ENCODE peak calls at places on chromosome 17, in seven cellular contexts. C is iris pigment epithelial cell; G is nephron progenitor cell; J is occipital lobe; Q is stimulated activated naive CD8-positive, alpha-beta T cell treated with anti-CD3 and anti-CD28 coated beads, Interleukin-15, amount 100 ng/mL, for 72 hours; V is T-helper 1 cell; F is lung. B is an unnamed sample.

GRCh38 chr17:5552841-5553240 is 31.5 kb downstream of the NLRP1 start:
- DNase-seq in Q (no peak), G (no peak), F (no peak), V (no peak), C (no peak), J (no peak), B (no peak)

GRCh38 chr17:80862341-80862969 is 129.2 kb upstream of the CHMP6 start:
- DNase-seq in F (no peak), V (no peak), Q (no peak), G (no peak), C (no peak), J (no peak), B (no peak)

GRCh38 chr17:43858201-43858600 is 11.2 kb downstream of the CD300LG start:
- DNase-seq in C (no peak), F (no peak), J (no peak), Q (no peak), V (no peak), G (no peak), B (peak)

GRCh38 chr17:67629963-67630320 is 87.8 kb upstream of the NOL11 start:
- DNase-seq in V (no peak), F (no peak), C (peak), J (no peak), G (no peak), Q (no peak), B (no peak)

GRCh38 chr17:48335168-48335567 is 94.8 kb downstream of the SKAP1 start:
- DNase-seq in V (no peak), F (no peak), J (no peak), C (no peak), G (no peak), Q (no peak), B (no peak)

GRCh38 chr17:13306310-13306962 is 288.6 kb upstream of the ELAC2 start:
- DNase-seq in V (no peak), J (no peak), F (no peak), C (peak), G (peak), Q (peak), B (peak)

GRCh38 chr17:55496094-55496881 is 15.0 kb downstream of the SMIM36 start:
- DNase-seq in C (peak), Q (no peak), G (no peak), V (no peak), F (no peak), J (no peak), B (peak)

GRCh38 chr17:80008383-80008840 is 27.3 kb downstream of the TBC1D16 start:
- DNase-seq in J (peak), Q (peak), F (peak), V (peak), G (peak), C (peak), B (peak)

GRCh38 chr17:77527836-77528505 is 387.2 kb downstream of the SEC14L1 start:
- DNase-seq in G (no peak), V (no peak), F (no peak), C (no peak), Q (no peak), J (no peak), B (no peak)

GRCh38 chr17:75723201-75723930 is 2.1 kb downstream of the ITGB4 start:
- DNase-seq in V (no peak), G (no peak), F (no peak), C (no peak), Q (no peak), J (no peak), B (peak)

GRCh38 chr17:58786586-58787295 is 31.1 kb downstream of the PPM1E start:
- DNase-seq in C (peak), J (no peak), F (no peak), G (no peak), Q (no peak), V (no peak), B (no peak)

GRCh38 chr17:12667299-12667958 is 1.7 kb downstream of the MYOCD start:
- DNase-seq in Q (no peak), C (peak), F (no peak), J (no peak), G (peak), V (no peak), B (peak)

GRCh38 chr17:16814439-16814838 is 124.4 kb downstream of the CCDC144A start:
- DNase-seq in Q (no peak), G (no peak), F (no peak), J (no peak), C (no peak), V (no peak), B (no peak)

GRCh38 chr17:63113167-63113566 is 147.1 kb downstream of the TANC2 start:
- DNase-seq in C (no peak), V (no peak), F (no peak), Q (no peak), G (no peak), J (no peak), B (no peak)

GRCh38 chr17:79070266-79070880 is 4.3 kb upstream of the ENGASE start:
- DNase-seq in Q (no peak), C (no peak), J (no peak), V (no peak), F (no peak), G (no peak), B (no peak)

GRCh38 chr17:51461578-51462004 is 201.2 kb downstream of the UTP18 start:
- DNase-seq in G (peak), V (peak), J (peak), C (peak), F (peak), Q (peak), B (peak)

GRCh38 chr17:3526971-3527370 is 30.6 kb downstream of the TRPV3 start:
- DNase-seq in C (no peak), J (no peak), G (no peak), F (no peak), Q (no peak), V (no peak), B (no peak)

GRCh38 chr17:61097786-61098185 is 301.9 kb upstream of the TBX2 start:
- DNase-seq in J (no peak), V (no peak), C (no peak), F (no peak), Q (no peak), G (no peak), B (no peak)

GRCh38 chr17:41777157-41777578 is 9.3 kb downstream of the JUP start:
- DNase-seq in G (peak), Q (no peak), C (peak), F (no peak), V (no peak), J (no peak), B (no peak)

GRCh38 chr17:62913971-62914370 is 52.1 kb upstream of the TANC2 start:
- DNase-seq in J (no peak), G (no peak), F (no peak), V (no peak), C (no peak), Q (no peak), B (no peak)

GRCh38 chr17:57370051-57370581 is 113.8 kb downstream of the MSI2 start:
- DNase-seq in J (no peak), F (no peak), V (no peak), G (no peak), Q (no peak), C (peak), B (peak)

GRCh38 chr17:38844261-38844757 is 9.2 kb downstream of the RPL23 start:
- DNase-seq in C (peak), F (peak), J (no peak), V (no peak), Q (no peak), G (no peak), B (no peak)

GRCh38 chr17:12659500-12659899 is 6.2 kb upstream of the MYOCD start:
- DNase-seq in F (no peak), V (no peak), Q (no peak), G (no peak), C (peak), J (no peak), B (no peak)